ENCODE peak calls at places on chromosomes 7 and 10, in seven cellular contexts. V is activated CD8-positive, alpha-beta T cell treated with anti-CD3 and anti-CD28 coated beads for 36 hours; E is fibroblast of villous mesenchyme; D is PC-3; U is stimulated activated CD4-positive, alpha-beta T cell treated with anti-CD3 and anti-CD28 coated beads, Interleukin-1b, Interleukin-23, amount 100 ng/mL, for 1 hour; P is NCI-H1105; K is activated naive CD4-positive, alpha-beta T cell treated with anti-CD3 and anti-CD28 coated beads for 36 hours. O is an unnamed sample.
A peak's percentile ranks its signal among the peaks of the same experiment; 100 is the strongest.

GRCh38 chr7:40824461-40824860 is 689.7 kb downstream of the SUGCT start:
- DNase-seq in V (no peak), E (no peak), D (peak; percentile 67), U (no peak), P (no peak), K (no peak), O (no peak)

GRCh38 chr7:22357311-22358175 is 589 bp upstream of the RAPGEF5 start:
- DNase-seq in V (no peak), E (peak; percentile 4), D (peak; percentile 64), U (no peak), P (peak; percentile 40), K (no peak), O (peak; percentile 18)

GRCh38 chr7:326845-327304 is 36.9 kb downstream of the FOXL3 start:
- DNase-seq in V (no peak), E (peak; percentile 26), D (no peak), U (no peak), P (no peak), K (no peak), O (no peak)

GRCh38 chr7:72504057-72504456 is 91.9 kb upstream of the CALN1 start:
- DNase-seq in V (no peak), E (no peak), D (no peak), U (no peak), P (no peak), K (no peak), O (peak; percentile 3)

GRCh38 chr7:155509725-155510551 is 36.4 kb downstream of the CNPY1 start:
- DNase-seq in V (no peak), E (no peak), D (no peak), U (no peak), P (no peak), K (no peak), O (no peak)

GRCh38 chr10:83908987-83909386 is 230.3 kb upstream of the GHITM start:
- DNase-seq in V (no peak), E (no peak), D (no peak), U (no peak), P (no peak), K (no peak), O (no peak)

GRCh38 chr7:140196361-140197217 is 19.8 kb upstream of the KDM7A start:
- DNase-seq in V (no peak), E (peak; percentile 65), D (no peak), U (no peak), P (no peak), K (no peak), O (peak; percentile 83)

GRCh38 chr7:79553811-79554555 is 100.5 kb upstream of the MAGI2 start:
- DNase-seq in V (no peak), E (peak; percentile 56), D (peak; percentile 81), U (no peak), P (no peak), K (no peak), O (peak; percentile 82)

GRCh38 chr7:131383417-131383816 is 55.7 kb downstream of the MKLN1 start:
- DNase-seq in V (no peak), E (no peak), D (no peak), U (no peak), P (no peak), K (no peak), O (peak; percentile 31)

GRCh38 chr10:86958109-86958830 is at the start of gene SNCG:
- DNase-seq in V (no peak), E (no peak), D (no peak), U (no peak), P (no peak), K (no peak), O (peak; percentile 25)